ENCODE peak calls at places on chromosomes 4 and X, in seven cellular contexts. One of them, this sample, is unnamed.

GRCh38 chr4:105556175-105556574 is 3.8 kb downstream of the ARHGEF38 start:
- DNase-seq in GM13976: no peak
- DNase-seq in lower leg skin: no peak
- DNase-seq in AG04450: no peak
- DNase-seq in neural progenitor cell: no peak
- DNase-seq in Caco-2: peak; percentile 4
- DNase-seq in progenitor cell of endocrine pancreas: no peak
- DNase-seq in this sample: no peak

GRCh38 chr4:16794816-16795445 is 103.5 kb downstream of the LDB2 start:
- DNase-seq in GM13976: peak; percentile 34
- DNase-seq in lower leg skin: peak; percentile 43
- DNase-seq in AG04450: no peak
- DNase-seq in neural progenitor cell: peak; percentile 77
- DNase-seq in Caco-2: peak; percentile 28
- DNase-seq in progenitor cell of endocrine pancreas: peak; percentile 49
- DNase-seq in this sample: peak; percentile 30

GRCh38 chrX:11944486-11944885 is 186.4 kb downstream of the MSL3 start:
- DNase-seq in GM13976: peak; percentile 3
- DNase-seq in lower leg skin: no peak
- DNase-seq in AG04450: no peak
- DNase-seq in neural progenitor cell: peak; percentile 57
- DNase-seq in Caco-2: peak; percentile 33
- DNase-seq in progenitor cell of endocrine pancreas: peak; percentile 11
- DNase-seq in this sample: peak; percentile 78

GRCh38 chr4:102318526-102318925 is 26.8 kb downstream of the SLC39A8 start:
- DNase-seq in GM13976: no peak
- DNase-seq in lower leg skin: no peak
- DNase-seq in AG04450: no peak
- DNase-seq in neural progenitor cell: no peak
- DNase-seq in Caco-2: no peak
- DNase-seq in progenitor cell of endocrine pancreas: no peak
- DNase-seq in this sample: no peak

GRCh38 chr4:82124365-82124764 is 249.4 kb downstream of the HNRNPD start:
- DNase-seq in GM13976: no peak
- DNase-seq in lower leg skin: no peak
- DNase-seq in AG04450: no peak
- DNase-seq in neural progenitor cell: no peak
- DNase-seq in Caco-2: peak; percentile 43
- DNase-seq in progenitor cell of endocrine pancreas: no peak
- DNase-seq in this sample: no peak

GRCh38 chrX:118626346-118626745 is 101.1 kb upstream of the IL13RA1 start:
- DNase-seq in GM13976: no peak
- DNase-seq in lower leg skin: no peak
- DNase-seq in AG04450: no peak
- DNase-seq in neural progenitor cell: no peak
- DNase-seq in Caco-2: no peak
- DNase-seq in progenitor cell of endocrine pancreas: no peak
- DNase-seq in this sample: no peak

GRCh38 chr4:134243742-134244713 is 42.4 kb upstream of the PABPC4L start:
- DNase-seq in GM13976: no peak
- DNase-seq in lower leg skin: no peak
- DNase-seq in AG04450: no peak
- DNase-seq in neural progenitor cell: no peak
- DNase-seq in Caco-2: no peak
- DNase-seq in progenitor cell of endocrine pancreas: no peak
- DNase-seq in this sample: no peak

GRCh38 chr4:113476800-113477199 is 284.7 kb downstream of the CAMK2D start:
- DNase-seq in GM13976: no peak
- DNase-seq in lower leg skin: no peak
- DNase-seq in AG04450: no peak
- DNase-seq in neural progenitor cell: no peak
- DNase-seq in Caco-2: no peak
- DNase-seq in progenitor cell of endocrine pancreas: no peak
- DNase-seq in this sample: peak; percentile 86

GRCh38 chr4:149291463-149291862 is 524.2 kb downstream of the IQCM start:
- DNase-seq in GM13976: no peak
- DNase-seq in lower leg skin: no peak
- DNase-seq in AG04450: peak; percentile 1
- DNase-seq in neural progenitor cell: no peak
- DNase-seq in Caco-2: no peak
- DNase-seq in progenitor cell of endocrine pancreas: no peak
- DNase-seq in this sample: peak; percentile 32

GRCh38 chrX:9327747-9328145 is 137.1 kb upstream of the TBL1X start:
- DNase-seq in GM13976: no peak
- DNase-seq in lower leg skin: no peak
- DNase-seq in AG04450: no peak
- DNase-seq in neural progenitor cell: no peak
- DNase-seq in Caco-2: no peak
- DNase-seq in progenitor cell of endocrine pancreas: no peak
- DNase-seq in this sample: peak; percentile 58

GRCh38 chr4:55215087-55215486 is 89.7 kb upstream of the KDR start:
- DNase-seq in GM13976: no peak
- DNase-seq in lower leg skin: no peak
- DNase-seq in AG04450: no peak
- DNase-seq in neural progenitor cell: no peak
- DNase-seq in Caco-2: no peak
- DNase-seq in progenitor cell of endocrine pancreas: no peak
- DNase-seq in this sample: no peak

GRCh38 chr4:36386691-36387090 is 105.3 kb downstream of the DTHD1 start:
- DNase-seq in GM13976: no peak
- DNase-seq in lower leg skin: no peak
- DNase-seq in AG04450: no peak
- DNase-seq in neural progenitor cell: no peak
- DNase-seq in Caco-2: no peak
- DNase-seq in progenitor cell of endocrine pancreas: no peak
- DNase-seq in this sample: no peak

GRCh38 chrX:49282647-49283011 is 13.0 kb downstream of the PPP1R3F start:
- DNase-seq in GM13976: no peak
- DNase-seq in lower leg skin: no peak
- DNase-seq in AG04450: no peak
- DNase-seq in neural progenitor cell: peak; percentile 58
- DNase-seq in Caco-2: peak; percentile 13
- DNase-seq in progenitor cell of endocrine pancreas: no peak
- DNase-seq in this sample: peak; percentile 11

GRCh38 chr4:4862665-4863482 is 3.4 kb downstream of the MSX1 start:
- DNase-seq in GM13976: no peak
- DNase-seq in lower leg skin: no peak
- DNase-seq in AG04450: no peak
- DNase-seq in neural progenitor cell: peak; percentile 74
- DNase-seq in Caco-2: no peak
- DNase-seq in progenitor cell of endocrine pancreas: no peak
- DNase-seq in this sample: no peak

GRCh38 chr4:20251796-20252655 is at the start of gene SLIT2:
- DNase-seq in GM13976: peak; percentile 82
- DNase-seq in lower leg skin: peak; percentile 71
- DNase-seq in AG04450: peak; percentile 52
- DNase-seq in neural progenitor cell: peak; percentile 92
- DNase-seq in Caco-2: peak; percentile 84
- DNase-seq in progenitor cell of endocrine pancreas: peak; percentile 90
- DNase-seq in this sample: peak; percentile 85

GRCh38 chr4:168932138-168932537 is 77.9 kb downstream of the CBR4 start:
- DNase-seq in GM13976: no peak
- DNase-seq in lower leg skin: no peak
- DNase-seq in AG04450: no peak
- DNase-seq in neural progenitor cell: no peak
- DNase-seq in Caco-2: no peak
- DNase-seq in progenitor cell of endocrine pancreas: no peak
- DNase-seq in this sample: no peak

GRCh38 chr4:15714616-15715015 is 11.8 kb downstream of the BST1 start:
- DNase-seq in GM13976: no peak
- DNase-seq in lower leg skin: no peak
- DNase-seq in AG04450: no peak
- DNase-seq in neural progenitor cell: no peak
- DNase-seq in Caco-2: no peak
- DNase-seq in progenitor cell of endocrine pancreas: no peak
- DNase-seq in this sample: no peak

GRCh38 chr4:145557720-145558119 is 61.5 kb upstream of the MMAA start:
- DNase-seq in GM13976: peak; percentile 57
- DNase-seq in lower leg skin: peak; percentile 34
- DNase-seq in AG04450: peak; percentile 43
- DNase-seq in neural progenitor cell: peak; percentile 76
- DNase-seq in Caco-2: peak; percentile 59
- DNase-seq in progenitor cell of endocrine pancreas: peak; percentile 23
- DNase-seq in this sample: peak; percentile 47

GRCh38 chr4:92461732-92462131 is 158.0 kb downstream of the GRID2 start:
- DNase-seq in GM13976: no peak
- DNase-seq in lower leg skin: no peak
- DNase-seq in AG04450: no peak
- DNase-seq in neural progenitor cell: no peak
- DNase-seq in Caco-2: no peak
- DNase-seq in progenitor cell of endocrine pancreas: no peak
- DNase-seq in this sample: no peak

GRCh38 chrX:13845721-13846378 is 29.0 kb upstream of the GPM6B start:
- DNase-seq in GM13976: no peak
- DNase-seq in lower leg skin: peak; percentile 12
- DNase-seq in AG04450: no peak
- DNase-seq in neural progenitor cell: no peak
- DNase-seq in Caco-2: no peak
- DNase-seq in progenitor cell of endocrine pancreas: no peak
- DNase-seq in this sample: peak; percentile 36

GRCh38 chr4:74805601-74806000 is 11.3 kb upstream of the BTC start:
- DNase-seq in GM13976: no peak
- DNase-seq in lower leg skin: no peak
- DNase-seq in AG04450: peak; percentile 7
- DNase-seq in neural progenitor cell: no peak
- DNase-seq in Caco-2: peak; percentile 22
- DNase-seq in progenitor cell of endocrine pancreas: no peak
- DNase-seq in this sample: peak; percentile 1
- TF ChIP-seq CTCF in GM13976: no peak
- TF ChIP-seq CTCF in lower leg skin: no peak
- TF ChIP-seq CTCF in AG04450: no peak
- TF ChIP-seq CTCF in neural progenitor cell: no peak
- TF ChIP-seq CTCF in Caco-2: no peak
- TF ChIP-seq CTCF in progenitor cell of endocrine pancreas: no peak
- TF ChIP-seq CTCF in this sample: no peak

GRCh38 chr4:183729430-183730328 is 70.6 kb downstream of the TRAPPC11 start:
- DNase-seq in GM13976: no peak
- DNase-seq in lower leg skin: no peak
- DNase-seq in AG04450: no peak
- DNase-seq in neural progenitor cell: no peak
- DNase-seq in Caco-2: no peak
- DNase-seq in progenitor cell of endocrine pancreas: no peak
- DNase-seq in this sample: peak; percentile 1

GRCh38 chr4:183723561-183724228 is 64.6 kb downstream of the TRAPPC11 start:
- DNase-seq in GM13976: no peak
- DNase-seq in lower leg skin: no peak
- DNase-seq in AG04450: no peak
- DNase-seq in neural progenitor cell: no peak
- DNase-seq in Caco-2: no peak
- DNase-seq in progenitor cell of endocrine pancreas: no peak
- DNase-seq in this sample: no peak

GRCh38 chr4:183728223-183729068 is 69.4 kb downstream of the TRAPPC11 start:
- DNase-seq in GM13976: no peak
- DNase-seq in lower leg skin: no peak
- DNase-seq in AG04450: no peak
- DNase-seq in neural progenitor cell: no peak
- DNase-seq in Caco-2: no peak
- DNase-seq in progenitor cell of endocrine pancreas: no peak
- DNase-seq in this sample: no peak

GRCh38 chr4:183729069-183729406 is 69.9 kb downstream of the TRAPPC11 start:
- DNase-seq in GM13976: no peak
- DNase-seq in lower leg skin: no peak
- DNase-seq in AG04450: no peak
- DNase-seq in neural progenitor cell: no peak
- DNase-seq in Caco-2: no peak
- DNase-seq in progenitor cell of endocrine pancreas: no peak
- DNase-seq in this sample: no peak

GRCh38 chr4:183727482-183727881 is 68.4 kb downstream of the TRAPPC11 start:
- DNase-seq in GM13976: no peak
- DNase-seq in lower leg skin: no peak
- DNase-seq in AG04450: no peak
- DNase-seq in neural progenitor cell: no peak
- DNase-seq in Caco-2: no peak
- DNase-seq in progenitor cell of endocrine pancreas: no peak
- DNase-seq in this sample: no peak
- TF ChIP-seq CTCF in GM13976: no peak
- TF ChIP-seq CTCF in lower leg skin: no peak
- TF ChIP-seq CTCF in AG04450: no peak
- TF ChIP-seq CTCF in neural progenitor cell: no peak
- TF ChIP-seq CTCF in Caco-2: no peak
- TF ChIP-seq CTCF in progenitor cell of endocrine pancreas: no peak
- TF ChIP-seq CTCF in this sample: no peak

DNA sequence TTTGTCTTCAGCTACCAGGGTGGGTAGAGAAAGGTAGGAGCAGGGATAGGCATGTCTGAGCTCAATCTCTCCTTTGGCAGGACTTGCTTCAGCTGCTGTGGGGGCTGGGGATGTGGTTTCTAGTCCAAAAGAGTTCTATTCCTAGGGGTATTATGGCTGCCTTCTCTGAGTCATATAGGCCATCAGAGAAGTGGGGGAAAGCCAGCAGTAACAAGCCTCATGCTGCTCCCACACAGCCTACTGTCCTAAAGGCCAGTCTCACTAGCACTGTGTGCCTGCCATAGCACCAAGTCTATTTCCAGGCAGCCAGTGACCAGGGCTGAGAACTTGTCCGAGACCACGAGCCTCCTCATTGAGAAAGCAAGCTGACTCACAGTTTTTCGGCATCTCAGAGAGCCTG is 270.6 kb downstream of the DCAF12L2 start:
- DNase-seq in GM13976: no peak
- DNase-seq in lower leg skin: no peak
- DNase-seq in AG04450: no peak
- DNase-seq in neural progenitor cell: no peak
- DNase-seq in Caco-2: no peak
- DNase-seq in progenitor cell of endocrine pancreas: no peak
- DNase-seq in this sample: no peak
- TF ChIP-seq CTCF in GM13976: no peak
- TF ChIP-seq CTCF in lower leg skin: no peak
- TF ChIP-seq CTCF in AG04450: no peak
- TF ChIP-seq CTCF in neural progenitor cell: no peak
- TF ChIP-seq CTCF in Caco-2: no peak
- TF ChIP-seq CTCF in progenitor cell of endocrine pancreas: no peak
- TF ChIP-seq CTCF in this sample: no peak

DNA sequence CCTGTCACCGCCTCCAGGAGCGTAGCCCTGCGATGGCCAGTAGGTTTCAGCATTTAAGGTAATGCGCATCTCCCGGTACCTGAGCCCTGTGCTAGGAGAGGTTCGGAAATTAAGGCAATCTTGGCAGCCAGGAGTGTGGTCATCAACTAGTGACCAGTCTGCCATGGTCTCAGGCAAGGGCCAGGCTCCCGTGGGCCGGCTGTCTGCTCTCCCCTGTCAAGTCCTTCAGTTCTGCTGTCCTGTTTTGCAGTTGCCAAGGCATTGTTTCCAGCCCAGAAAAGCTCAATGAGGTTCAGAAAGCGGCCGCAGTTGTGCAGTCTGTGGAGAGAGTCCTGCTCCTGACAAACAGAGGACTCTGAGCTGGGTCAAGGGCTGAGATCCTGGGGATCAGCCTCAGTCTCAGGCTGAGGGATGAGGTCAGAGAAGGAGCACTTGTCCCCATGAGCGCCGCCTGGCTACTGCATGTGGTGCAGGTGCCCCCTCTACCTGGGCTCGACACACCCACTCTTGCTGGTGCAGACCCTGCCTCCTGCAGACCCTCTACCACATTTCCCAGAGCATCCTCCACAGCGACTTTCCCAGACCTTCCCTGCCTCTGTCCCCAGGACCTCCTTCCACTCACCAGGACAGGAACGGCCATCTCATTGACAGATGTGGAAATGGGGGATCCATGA is 53.4 kb upstream of the PSAPL1 start:
- DNase-seq in GM13976: no peak
- DNase-seq in lower leg skin: no peak
- DNase-seq in AG04450: no peak
- DNase-seq in neural progenitor cell: no peak
- DNase-seq in Caco-2: no peak
- DNase-seq in progenitor cell of endocrine pancreas: no peak
- DNase-seq in this sample: no peak
- TF ChIP-seq CTCF in GM13976: no peak
- TF ChIP-seq CTCF in lower leg skin: no peak
- TF ChIP-seq CTCF in AG04450: no peak
- TF ChIP-seq CTCF in neural progenitor cell: no peak
- TF ChIP-seq CTCF in Caco-2: no peak
- TF ChIP-seq CTCF in progenitor cell of endocrine pancreas: no peak
- TF ChIP-seq CTCF in this sample: no peak

This sample was measured in foreskin fibroblast.